ENCODE peak calls at places on chromosomes 7 and 10, in five cellular contexts. I is heart right ventricle, K is neuronal stem cell, Q is GM06990, D is right atrium auricular region. R is an unnamed sample. For H3K27me3, the result is how much of the 10 kb centered on the place peaks cover.

GRCh38 chr7:107850221-107850620 is 40.8 kb upstream of the DLD start:
- DNase-seq in D (no peak), Q (no peak), I (no peak), K (no peak), R (no peak)

GRCh38 chr7:157856873-157857577 is 520.2 kb downstream of the DNAJB6 start:
- DNase-seq in K (no peak), D (no peak), Q (no peak), I (no peak), R (no peak)

GRCh38 chr7:150846291-150847115 is 5.8 kb upstream of the AOC1 start:
- DNase-seq in I (no peak), K (no peak), D (no peak), Q (no peak), R (no peak)

GRCh38 chr10:78551184-78552005 is 517.4 kb upstream of the ZMIZ1 start:
- DNase-seq in I (no peak), K (no peak), Q (no peak), D (no peak), R (no peak)

GRCh38 chr10:95896066-95896850 is 11.5 kb upstream of the CC2D2B start:
- DNase-seq in K (no peak), I (no peak), Q (no peak), D (no peak), R (no peak)

GRCh38 chr7:149859369-149859768 is 14.4 kb upstream of the ATP6V0E2 start:
- DNase-seq in K (no peak), I (no peak), D (no peak), Q (no peak), R (no peak)

GRCh38 chr7:5586279-5586962 is 162.8 kb upstream of the TNRC18 start:
- DNase-seq in I (no peak), Q (no peak), D (no peak), K (no peak), R (no peak)

GRCh38 chr7:82156168-82156567 is 287.4 kb downstream of the CACNA2D1 start:
- DNase-seq in K (no peak), I (no peak), D (no peak), Q (no peak), R (no peak)

GRCh38 chr7:135283959-135284638 is 50.5 kb downstream of the STRA8 start:
- DNase-seq in D (no peak), Q (no peak), I (no peak), K (no peak), R (no peak)

GRCh38 chr7:105567024-105567423 is 14.3 kb downstream of the EFCAB10 start:
- DNase-seq in I (no peak), K (no peak), Q (no peak), D (no peak), R (no peak)

GRCh38 chr10:20963721-20964595 is 66.8 kb upstream of the NEBL start:
- DNase-seq in K (no peak), I (no peak), Q (no peak), D (no peak), R (no peak)
- H3K27me3 ChIP-seq in K (under half), I (under half), Q (under half), D (under half), R (under half)

GRCh38 chr7:121038717-121039509 is 50.4 kb downstream of the CPED1 start:
- DNase-seq in D (no peak), Q (no peak), I (no peak), K (no peak), R (no peak)
- H3K27me3 ChIP-seq in D (under half), Q (under half), I (under half), K (under half), R (under half)

DNA sequence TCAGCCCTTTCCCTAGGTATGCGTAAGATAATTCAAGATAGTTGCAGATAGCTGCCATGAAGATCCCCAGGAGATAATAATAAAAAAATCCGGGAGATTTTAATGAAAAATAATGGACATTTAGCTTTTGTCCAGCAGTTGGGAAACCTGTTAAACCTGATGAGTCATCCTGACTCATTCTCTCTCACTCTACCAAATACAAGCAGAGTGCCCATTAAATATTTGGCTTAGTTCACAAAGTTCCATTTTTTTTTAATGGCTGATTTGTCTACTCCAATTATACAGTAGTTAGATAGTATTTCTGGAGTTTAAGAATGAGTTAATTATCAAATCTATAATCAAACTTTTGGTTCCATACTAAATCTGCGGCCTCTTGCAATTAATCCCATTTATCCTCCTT is 2.1 kb upstream of the SHTN1 start:
- DNase-seq in D (no peak), I (no peak), K (no peak), Q (no peak), R (no peak)
- H3K27me3 ChIP-seq in D (under half), I (under half), K (under half), Q (under half), R (under half)

GRCh38 chr10:2899246-2899645 is 168.1 kb upstream of the PFKP start:
- DNase-seq in K (no peak), Q (no peak), I (no peak), D (peak), R (no peak)

GRCh38 chr10:2895616-2896196 is 171.6 kb upstream of the PFKP start:
- DNase-seq in I (no peak), K (no peak), Q (no peak), D (peak), R (no peak)

GRCh38 chr10:2900530-2900929 is 166.8 kb upstream of the PFKP start:
- DNase-seq in I (no peak), K (no peak), D (peak), Q (no peak), R (no peak)

GRCh38 chr10:2897619-2898508 is 169.5 kb upstream of the PFKP start:
- DNase-seq in D (peak), K (no peak), Q (no peak), I (no peak), R (no peak)

GRCh38 chr10:2898509-2898860 is 168.9 kb upstream of the PFKP start:
- DNase-seq in K (no peak), I (no peak), D (peak), Q (no peak), R (no peak)
- H3K27me3 ChIP-seq in K (under half), I (under half), D (under half), Q (under half), R (under half)

DNA sequence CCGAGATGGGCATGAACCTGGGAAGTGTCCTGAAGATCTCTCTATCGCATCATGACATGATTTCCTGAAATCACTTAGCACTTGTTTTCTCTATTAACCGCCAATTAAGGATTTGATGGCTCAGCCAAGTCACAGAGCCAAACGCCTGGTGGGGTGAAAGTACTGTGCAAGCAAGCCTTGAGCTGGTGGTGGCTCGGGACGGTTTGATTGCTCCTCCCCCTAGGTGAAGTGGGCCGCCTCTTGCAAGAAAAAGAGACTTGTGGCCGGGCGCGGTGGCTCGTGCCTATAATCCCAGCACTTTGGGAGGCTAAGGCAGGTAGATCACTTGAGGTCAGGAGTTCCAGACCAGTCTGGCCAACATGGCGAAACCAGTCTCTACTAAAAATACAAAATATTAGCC is 50.3 kb downstream of the COL26A1 start:
- DNase-seq in Q (no peak), D (no peak), I (no peak), K (no peak), R (no peak)
- H3K27me3 ChIP-seq in Q (under half), D (under half), I (under half), K (under half), R (under half)